ENCODE peak calls at places on chromosomes 1 and 21, in nine cellular contexts. C is right lobe of liver; O is activated gamma-delta T cell treated with Interleukin-2 at 50 U/mL for 16 hours; K is KBM-7; L is activated CD4-positive, CD25-positive, alpha-beta regulatory T cell; W is neural crest cell; G is stimulated activated CD8-positive, alpha-beta memory T cell treated with anti-CD3 and anti-CD28 coated beads, Interleukin-2, amount 100 ng/mL, for 48 hours; M is NCI-H2081; X is Right ventricle myocardium superior. J is an unnamed sample.

GRCh38 chr1:117824612-117825011 is 104.8 kb downstream of the GDAP2 start:
- DNase-seq in C (no peak), O (no peak), K (no peak), L (no peak), W (no peak), G (no peak), M (no peak), X (peak; percentile 55), J (no peak)

GRCh38 chr1:36151845-36152203 is 2.5 kb upstream of the TRAPPC3 start:
- DNase-seq in C (no peak), O (peak; percentile 63), K (peak; percentile 35), L (peak; percentile 22), W (no peak), G (no peak), M (no peak), X (peak; percentile 53), J (no peak)

GRCh38 chr21:18840239-18840638 is 436.7 kb upstream of the TMPRSS15 start:
- DNase-seq in C (no peak), O (no peak), K (peak; percentile 43), L (no peak), W (no peak), G (no peak), M (no peak), X (no peak), J (peak; percentile 5)

GRCh38 chr1:229403573-229403972 is 30.3 kb downstream of the ACTA1 start:
- DNase-seq in C (no peak), O (no peak), K (no peak), L (no peak), W (no peak), G (no peak), M (no peak), X (no peak), J (no peak)

GRCh38 chr1:51445346-51446090 is 73.5 kb downstream of the EPS15 start:
- DNase-seq in C (no peak), O (no peak), K (no peak), L (no peak), W (no peak), G (no peak), M (no peak), X (no peak), J (no peak)

GRCh38 chr1:233025566-233025965 is 75.2 kb downstream of the NTPCR start:
- DNase-seq in C (no peak), O (no peak), K (no peak), L (no peak), W (no peak), G (no peak), M (no peak), X (no peak), J (no peak)

GRCh38 chr1:91278754-91279153 is 125.9 kb downstream of the HFM1 start:
- DNase-seq in C (no peak), O (no peak), K (peak; percentile 16), L (no peak), W (no peak), G (no peak), M (no peak), X (no peak), J (no peak)

GRCh38 chr1:236421022-236421421 is 26.9 kb downstream of the EDARADD start:
- DNase-seq in C (no peak), O (no peak), K (no peak), L (no peak), W (no peak), G (no peak), M (no peak), X (no peak), J (no peak)

GRCh38 chr1:169779970-169780369 is 14.7 kb downstream of the METTL18 start:
- DNase-seq in C (no peak), O (no peak), K (no peak), L (no peak), W (no peak), G (no peak), M (no peak), X (no peak), J (no peak)

GRCh38 chr1:238487931-238488330 is 597.2 kb upstream of the ZP4 start:
- DNase-seq in C (no peak), O (no peak), K (no peak), L (no peak), W (no peak), G (no peak), M (no peak), X (no peak), J (no peak)

GRCh38 chr1:108708726-108709660 is 3.7 kb upstream of the FNDC7 start:
- DNase-seq in C (no peak), O (peak; percentile 63), K (peak; percentile 58), L (peak; percentile 27), W (no peak), G (peak; percentile 37), M (no peak), X (peak; percentile 46), J (peak; percentile 39)

GRCh38 chr1:54574158-54574778 is 26.2 kb downstream of the ACOT11 start:
- DNase-seq in C (no peak), O (no peak), K (no peak), L (no peak), W (no peak), G (no peak), M (no peak), X (no peak), J (no peak)

GRCh38 chr1:208107817-208108608 is 136.2 kb downstream of the PLXNA2 start:
- DNase-seq in C (no peak), O (no peak), K (no peak), L (no peak), W (no peak), G (no peak), M (no peak), X (peak; percentile 47), J (no peak)